ENCODE peak calls at places on chromosome 12, in nine cellular contexts. A is activated B cell treated with CpG ODN at 0.5 μM for 24 hours, D is keratinocyte, L is uterus, P is epithelial cell of esophagus, Z is cardiac muscle cell, O is tibial artery, F is fibroblast of pulmonary artery, B is HFFc6. E is an unnamed sample.

GRCh38 chr12:46436741-46437140 is 64.2 kb upstream of the SLC38A2 start:
- DNase-seq in D (no peak), L (no peak), P (no peak), Z (no peak), F (no peak), A (no peak), O (no peak), B (no peak), E (no peak)

GRCh38 chr12:48865141-48865440 is 579 bp downstream of the RND1 start:
- DNase-seq in B (no peak), F (no peak), P (no peak), A (no peak), L (no peak), Z (no peak), D (no peak), O (no peak), E (peak)

GRCh38 chr12:39623919-39624318 is 4.3 kb upstream of the ABCD2 start:
- DNase-seq in F (no peak), P (peak), O (no peak), L (no peak), D (no peak), A (no peak), Z (no peak), B (no peak), E (no peak)

GRCh38 chr12:30002677-30003076 is 218.9 kb upstream of the TMTC1 start:
- DNase-seq in B (no peak), A (no peak), Z (no peak), F (no peak), L (no peak), D (no peak), P (no peak), O (no peak), E (no peak)

GRCh38 chr12:81329088-81329487 is 251.2 kb downstream of the ACSS3 start:
- DNase-seq in D (no peak), A (no peak), O (no peak), Z (peak), F (peak), L (no peak), P (peak), B (no peak), E (no peak)

GRCh38 chr12:29023436-29024076 is 125.5 kb upstream of the FAR2 start:
- DNase-seq in F (peak), A (no peak), Z (no peak), B (no peak), L (no peak), O (no peak), P (peak), D (no peak), E (no peak)

GRCh38 chr12:121933522-121934317 is 15.3 kb downstream of the CFAP251 start:
- DNase-seq in Z (peak), A (no peak), F (peak), P (peak), D (no peak), B (no peak), O (no peak), L (no peak), E (no peak)

GRCh38 chr12:93702707-93703305 is 25.6 kb downstream of the CRADD start:
- DNase-seq in P (no peak), D (no peak), O (no peak), F (no peak), L (no peak), A (no peak), B (no peak), Z (no peak), E (no peak)

GRCh38 chr12:31407562-31407961 is 81.6 kb upstream of the SINHCAF start:
- DNase-seq in O (no peak), L (no peak), D (no peak), Z (no peak), F (no peak), B (no peak), A (no peak), P (no peak), E (no peak)

GRCh38 chr12:48288387-48289268 is 62.1 kb downstream of the ZNF641 start:
- DNase-seq in A (no peak), O (no peak), F (no peak), L (no peak), Z (no peak), B (no peak), P (no peak), D (no peak), E (no peak)

GRCh38 chr12:77032406-77032805 is 33.0 kb downstream of the E2F7 start:
- DNase-seq in B (peak), O (no peak), F (no peak), A (no peak), D (peak), L (no peak), P (peak), Z (no peak), E (no peak)

GRCh38 chr12:122079038-122079531 is 529 bp downstream of the MLXIP start:
- DNase-seq in P (peak), B (no peak), L (no peak), A (no peak), O (no peak), D (no peak), Z (no peak), F (no peak), E (no peak)

GRCh38 chr12:113296557-113297213 is 38.2 kb downstream of the SLC8B1 start:
- DNase-seq in L (no peak), O (no peak), F (no peak), D (no peak), B (no peak), A (no peak), P (no peak), Z (no peak), E (no peak)

GRCh38 chr12:119225454-119225853 is 46.7 kb downstream of the HSPB8 start:
- DNase-seq in P (no peak), Z (no peak), B (no peak), D (no peak), F (no peak), O (no peak), A (no peak), L (no peak), E (no peak)

GRCh38 chr12:110872100-110872499 is 25.3 kb downstream of the CCDC63 start:
- DNase-seq in O (no peak), A (no peak), L (no peak), Z (no peak), B (no peak), F (no peak), P (no peak), D (no peak), E (no peak)

GRCh38 chr12:4027412-4027811 is 154.2 kb upstream of the PARP11 start:
- DNase-seq in O (no peak), L (no peak), F (no peak), A (no peak), Z (no peak), B (no peak), P (no peak), D (no peak), E (no peak)

DNA sequence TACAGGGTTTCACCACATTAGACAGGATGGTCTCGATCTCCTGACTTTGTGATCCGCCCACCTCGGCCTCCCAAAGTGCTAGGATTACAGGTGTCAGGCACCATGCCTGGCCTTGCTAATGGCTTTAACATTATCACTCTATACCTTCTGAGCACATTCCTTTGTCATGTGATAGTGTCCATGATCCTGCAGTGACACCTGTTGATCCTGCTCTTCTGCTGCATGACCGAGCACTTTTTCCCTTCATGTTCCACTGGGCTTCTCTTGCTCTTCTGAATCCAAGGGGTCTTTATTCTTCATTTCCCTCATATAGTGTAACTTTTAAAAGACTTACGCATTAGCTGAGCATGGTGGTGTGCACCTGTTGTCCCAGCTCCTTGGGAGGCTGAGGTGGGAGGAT is 11.6 kb downstream of the ZNF268 start:
- DNase-seq in P (no peak), O (no peak), L (no peak), D (no peak), B (no peak), A (no peak), Z (no peak), F (no peak), E (no peak)
- TF ChIP-seq CTCF in P (no peak), O (no peak), L (no peak), D (no peak), B (no peak), A (no peak), Z (no peak), F (no peak), E (no peak)

GRCh38 chr12:89461649-89462612 is 62.7 kb downstream of the GALNT4 start:
- DNase-seq in D (no peak), P (peak), L (no peak), B (peak), O (no peak), Z (peak), F (peak), A (no peak), E (no peak)
- TF ChIP-seq CTCF in D (peak), P (peak), L (peak), B (peak), O (peak), Z (peak), F (peak), A (peak), E (peak)

GRCh38 chr12:131229426-131230339 is 276.0 kb downstream of the ADGRD1 start:
- DNase-seq in Z (no peak), A (no peak), P (no peak), L (no peak), D (no peak), B (no peak), F (no peak), O (no peak), E (no peak)
- TF ChIP-seq CTCF in Z (no peak), A (no peak), P (no peak), L (no peak), D (no peak), B (no peak), F (no peak), O (no peak), E (no peak)

DNA sequence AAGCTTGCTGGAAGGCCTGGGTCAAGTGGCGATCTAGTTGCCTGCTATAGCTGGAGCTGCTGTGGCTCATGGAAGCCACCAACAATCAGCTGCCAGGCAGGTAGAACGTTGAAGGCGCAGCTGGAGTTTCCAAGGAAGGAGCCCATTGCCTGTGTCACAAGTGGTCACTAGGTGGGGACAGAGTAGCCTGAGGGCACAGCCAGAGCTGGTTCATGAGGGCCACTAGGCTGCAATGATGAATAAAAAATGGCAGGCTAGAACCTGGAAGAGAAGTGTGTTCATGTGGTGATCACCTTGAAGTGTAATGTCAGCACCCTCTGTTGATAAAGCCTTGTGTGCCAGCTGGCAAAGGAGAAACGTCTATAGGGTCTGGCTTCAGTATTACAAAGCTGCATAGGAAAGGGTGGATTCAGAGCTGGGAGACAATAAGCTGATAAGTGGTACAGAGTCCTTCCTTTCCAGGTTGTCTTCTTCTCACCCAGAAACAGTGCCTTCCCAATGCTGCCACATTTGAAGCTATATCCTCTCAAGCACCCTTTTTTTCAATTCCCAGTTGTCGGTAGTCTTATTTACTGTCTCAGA is 165.8 kb downstream of the EMP1 start:
- DNase-seq in D (no peak), L (no peak), A (peak), Z (peak), B (peak), P (peak), O (peak), F (peak), E (no peak)
- TF ChIP-seq CTCF in D (peak), L (peak), A (peak), Z (peak), B (peak), P (peak), O (peak), F (peak), E (peak)

GRCh38 chr12:43282106-43282505 is 269.9 kb downstream of the ADAMTS20 start:
- DNase-seq in Z (peak), A (no peak), B (peak), D (no peak), O (no peak), L (no peak), P (peak), F (peak), E (no peak)
- TF ChIP-seq CTCF in Z (peak), A (no peak), B (peak), D (no peak), O (peak), L (peak), P (peak), F (peak), E (no peak)

DNA sequence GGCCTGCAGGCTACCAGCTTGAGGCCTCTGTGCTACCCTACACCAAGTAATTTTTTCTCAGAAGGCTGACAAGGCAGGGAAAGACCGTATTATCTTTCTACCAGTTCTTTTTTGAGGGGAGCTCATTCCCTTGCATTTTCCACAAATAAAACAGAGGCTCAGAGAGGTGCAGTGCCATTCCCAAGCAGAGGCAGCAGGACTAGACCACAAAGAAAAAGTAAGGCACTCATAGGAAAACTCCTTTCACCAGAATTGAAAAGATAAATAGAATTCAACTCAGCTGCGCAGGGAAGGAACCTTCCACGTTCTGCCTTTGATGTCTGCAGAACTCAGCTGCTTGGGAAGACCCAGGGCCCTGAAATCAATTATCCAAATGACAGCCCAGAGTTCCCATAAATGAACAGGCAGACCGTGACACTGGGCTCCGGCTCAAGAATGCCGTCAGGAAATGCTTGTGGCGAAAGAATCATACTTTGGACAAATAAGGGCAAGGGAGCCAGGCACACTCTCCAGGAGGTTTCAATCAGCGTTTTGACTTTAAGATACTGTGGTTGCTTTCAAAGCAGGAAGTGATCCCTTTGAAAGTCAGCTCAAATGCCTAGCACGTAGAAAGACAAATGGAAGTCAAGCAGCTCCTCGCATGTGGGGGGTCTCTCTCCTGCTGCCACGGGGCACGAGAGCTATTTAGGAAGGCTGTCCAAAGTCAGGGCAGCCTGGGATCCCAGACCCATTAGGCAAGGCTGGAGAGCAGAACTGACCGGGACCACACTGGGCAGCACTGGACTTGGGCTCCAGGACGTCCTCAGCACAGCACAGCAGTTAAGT is 14.0 kb downstream of the KCTD10 start:
- DNase-seq in F (peak), L (peak), B (peak), O (peak), Z (peak), D (no peak), P (peak), A (no peak), E (no peak)
- TF ChIP-seq CTCF in F (no peak), L (no peak), B (no peak), O (no peak), Z (no peak), D (no peak), P (no peak), A (no peak), E (no peak)

DNA sequence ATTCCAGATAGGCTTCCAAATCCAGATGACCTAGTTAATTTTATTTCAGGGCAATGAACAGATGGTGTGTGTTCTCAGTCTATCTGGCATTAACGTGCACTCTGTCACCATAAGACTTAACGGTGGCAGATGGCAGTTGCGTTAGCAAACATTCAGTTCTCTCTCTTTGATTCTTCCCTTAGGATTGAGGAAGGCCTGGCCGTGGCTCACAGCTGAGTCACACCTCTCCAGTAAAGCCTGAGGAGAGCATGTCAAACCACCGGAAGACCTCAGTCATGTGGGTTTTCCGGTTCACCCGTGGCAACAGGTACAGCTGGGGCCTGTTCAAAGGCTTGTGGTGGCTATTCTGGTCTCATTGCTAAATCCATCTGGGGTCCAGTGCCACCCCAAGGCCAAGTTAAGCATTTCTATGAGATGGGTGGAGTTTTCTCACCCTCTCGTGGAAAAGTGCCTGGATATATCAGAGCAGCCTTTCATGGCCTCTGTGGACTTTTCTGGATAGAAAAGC is 545.1 kb upstream of the ATP2B1 start:
- DNase-seq in A (peak), P (peak), Z (peak), B (peak), O (peak), D (peak), L (no peak), F (peak), E (peak)
- TF ChIP-seq CTCF in A (no peak), P (no peak), Z (peak), B (peak), O (no peak), D (peak), L (no peak), F (peak), E (no peak)

DNA sequence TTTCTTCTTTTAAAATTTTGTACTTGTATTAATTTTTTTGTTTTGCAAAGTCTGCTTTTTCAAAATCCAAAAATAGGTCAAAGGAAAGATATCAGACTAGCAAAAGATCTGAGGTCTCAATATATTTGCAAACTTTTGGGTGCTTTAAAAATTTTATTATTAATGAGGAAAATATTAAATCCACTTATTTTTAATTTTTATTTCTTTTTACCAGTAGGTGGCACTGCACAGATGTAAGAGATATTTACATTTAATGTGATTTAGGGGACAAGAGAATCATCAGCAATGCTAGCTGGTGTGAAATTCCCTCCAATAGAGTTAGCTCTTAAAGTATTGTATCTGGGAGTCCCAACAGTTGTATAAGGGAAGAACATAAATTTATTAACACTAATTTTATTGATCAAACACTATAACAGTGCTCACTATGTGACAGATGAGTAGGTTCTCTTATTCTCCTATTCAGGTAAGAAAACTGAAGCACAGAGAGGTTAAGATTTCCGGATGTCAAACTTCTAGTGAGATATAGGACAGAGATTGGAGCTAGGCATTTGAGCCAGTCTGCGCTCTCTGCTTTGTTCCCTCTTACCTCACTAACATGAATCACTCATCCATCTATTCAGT is 30.5 kb downstream of the ALX1 start:
- DNase-seq in A (no peak), L (no peak), F (peak), O (no peak), D (no peak), P (peak), Z (peak), B (no peak), E (no peak)
- TF ChIP-seq CTCF in A (no peak), L (peak), F (peak), O (peak), D (peak), P (peak), Z (peak), B (peak), E (no peak)

GRCh38 chr12:116528067-116528466 is 31.1 kb upstream of the MAP1LC3B2 start:
- DNase-seq in P (peak), F (no peak), L (no peak), O (no peak), B (peak), A (no peak), D (peak), Z (peak), E (no peak)
- TF ChIP-seq CTCF in P (no peak), F (no peak), L (no peak), O (no peak), B (no peak), A (no peak), D (no peak), Z (no peak), E (no peak)